ENCODE peak calls at places on chromosomes 5 and 9, in six cellular contexts. E is amniotic stem cell, F is H7, K is GM20000, W is ELF-1, A is left colon. Z is an unnamed sample.

GRCh38 chr5:156186760-156187159 is 140.2 kb upstream of the SGCD start:
- DNase-seq in E (no peak), F (no peak), A (no peak), W (no peak), K (no peak), Z (no peak)

GRCh38 chr9:112443200-112443599 is 43.4 kb upstream of the KIAA1958 start:
- DNase-seq in W (no peak), A (peak; percentile 12), F (no peak), E (no peak), K (peak; percentile 8), Z (peak; percentile 7)

GRCh38 chr5:131776451-131776850 is 20.4 kb downstream of the FNIP1 start:
- DNase-seq in E (no peak), W (no peak), K (no peak), F (no peak), A (no peak), Z (no peak)

GRCh38 chr9:96398582-96399334 is 15.2 kb upstream of the SLC35D2 start:
- DNase-seq in E (no peak), A (no peak), F (no peak), K (peak; percentile 41), W (no peak), Z (peak; percentile 44)

GRCh38 chr9:115063058-115063850 is 54.7 kb downstream of the TNC start:
- DNase-seq in E (peak; percentile 51), A (no peak), W (no peak), K (no peak), F (no peak), Z (peak; percentile 33)

GRCh38 chr9:128103589-128103962 is 24.0 kb downstream of the PTGES2 start:
- DNase-seq in K (no peak), A (no peak), F (peak; percentile 81), W (peak; percentile 47), E (no peak), Z (peak; percentile 40)

GRCh38 chr5:96431376-96432244 is 1.4 kb downstream of the PCSK1 start:
- DNase-seq in A (no peak), F (peak; percentile 23), W (peak; percentile 69), K (peak; percentile 13), E (no peak), Z (peak; percentile 64)

GRCh38 chr9:720239-720881 is 121.1 kb upstream of the DMRT1 start:
- DNase-seq in K (no peak), A (no peak), W (peak; percentile 71), E (no peak), F (no peak), Z (peak; percentile 72)

GRCh38 chr9:136527721-136528710 is 17.8 kb downstream of the NOTCH1 start:
- DNase-seq in A (peak; percentile 77), W (no peak), E (no peak), F (peak; percentile 95), K (peak; percentile 83), Z (no peak)

GRCh38 chr9:37978983-37979382 is 75.1 kb upstream of the SLC25A51 start:
- DNase-seq in A (no peak), E (no peak), F (no peak), W (no peak), K (no peak), Z (no peak)

GRCh38 chr5:1523793-1524480 is at the start of gene LPCAT1:
- DNase-seq in F (peak; percentile 97), E (peak; percentile 39), A (peak; percentile 88), K (peak; percentile 96), W (peak; percentile 75), Z (peak; percentile 79)

GRCh38 chr9:84121991-84122523 is 141.5 kb downstream of the RMI1 start:
- DNase-seq in E (no peak), A (no peak), K (no peak), F (no peak), W (no peak), Z (no peak)

GRCh38 chr9:116998305-116998704 is 311.2 kb downstream of the TRIM32 start:
- DNase-seq in E (no peak), F (peak; percentile 42), W (peak; percentile 12), K (peak; percentile 22), A (no peak), Z (peak; percentile 65)

GRCh38 chr9:8224381-8224791 is 424.8 kb upstream of the DMAC1 start:
- DNase-seq in W (no peak), E (no peak), K (no peak), F (no peak), A (no peak), Z (no peak)

GRCh38 chr5:308672-309271 is 12.7 kb upstream of the AHRR start:
- DNase-seq in F (peak; percentile 68), K (peak; percentile 39), A (no peak), W (peak; percentile 54), E (no peak), Z (no peak)

GRCh38 chr5:15717002-15717401 is 217.0 kb downstream of the FBXL7 start:
- DNase-seq in W (peak; percentile 18), F (peak; percentile 4), E (peak; percentile 8), A (no peak), K (no peak), Z (peak; percentile 64)

GRCh38 chr5:161283296-161283695 is 263.2 kb downstream of the GABRB2 start:
- DNase-seq in K (no peak), F (no peak), A (no peak), W (no peak), E (no peak), Z (no peak)

GRCh38 chr9:114117996-114118830 is 19.1 kb upstream of the KIF12 start:
- DNase-seq in W (no peak), K (no peak), E (no peak), F (peak; percentile 59), A (no peak), Z (no peak)

GRCh38 chr5:2710910-2711309 is 40.6 kb downstream of the IRX2 start:
- DNase-seq in K (no peak), W (no peak), F (peak; percentile 70), E (no peak), A (no peak), Z (no peak)

GRCh38 chr5:157381746-157382145 is 78.3 kb upstream of the NIPAL4 start:
- DNase-seq in K (no peak), F (no peak), A (no peak), E (no peak), W (no peak), Z (no peak)

GRCh38 chr9:91818226-91818587 is 131.8 kb downstream of the ROR2 start:
- DNase-seq in E (no peak), F (no peak), W (no peak), A (no peak), K (no peak), Z (no peak)

GRCh38 chr9:133035669-133036068 is 4.9 kb downstream of the GTF3C5 start:
- DNase-seq in F (no peak), A (no peak), E (no peak), W (no peak), K (no peak), Z (no peak)

GRCh38 chr9:98034593-98035546 is 21.7 kb upstream of the NANS start:
- DNase-seq in W (peak; percentile 83), A (peak; percentile 94), K (peak; percentile 74), F (peak; percentile 82), E (peak; percentile 29), Z (peak; percentile 88)

GRCh38 chr9:124454791-124455443 is 4.7 kb downstream of the ADGRD2 start:
- DNase-seq in E (no peak), F (no peak), A (no peak), W (no peak), K (no peak), Z (no peak)

Z was measured in mesendoderm.